ENCODE peak calls at places on chromosomes 2 and 18, in seven cellular contexts. One of them, this sample, is unnamed. For H3K4me1, the result is how much of the 10 kb centered on the place peaks cover.

GRCh38 chr18:13608791-13609552 is 117.4 kb downstream of the FAM210A start:
- DNase-seq in PC-3: no peak
- DNase-seq in GM23248: no peak
- DNase-seq in IMR-90: no peak
- DNase-seq in PC-9: no peak
- DNase-seq in Karpas-422: peak
- DNase-seq in neuronal stem cell: no peak
- DNase-seq in this sample: no peak

GRCh38 chr2:68834737-68835136 is 36.5 kb downstream of the BMP10 start:
- DNase-seq in PC-3: no peak
- DNase-seq in GM23248: no peak
- DNase-seq in IMR-90: no peak
- DNase-seq in PC-9: no peak
- DNase-seq in Karpas-422: peak
- DNase-seq in neuronal stem cell: no peak
- DNase-seq in this sample: no peak

GRCh38 chr2:102025583-102026267 is 34.0 kb downstream of the IL1R2 start:
- DNase-seq in PC-3: no peak
- DNase-seq in GM23248: no peak
- DNase-seq in IMR-90: no peak
- DNase-seq in PC-9: no peak
- DNase-seq in Karpas-422: no peak
- DNase-seq in neuronal stem cell: no peak
- DNase-seq in this sample: no peak

GRCh38 chr18:23851470-23852002 is 162.3 kb downstream of the LAMA3 start:
- DNase-seq in PC-3: no peak
- DNase-seq in GM23248: no peak
- DNase-seq in IMR-90: no peak
- DNase-seq in PC-9: no peak
- DNase-seq in Karpas-422: no peak
- DNase-seq in neuronal stem cell: no peak
- DNase-seq in this sample: no peak

GRCh38 chr2:102489646-102490045 is 16.6 kb downstream of the SLC9A4 start:
- DNase-seq in PC-3: peak
- DNase-seq in GM23248: no peak
- DNase-seq in IMR-90: no peak
- DNase-seq in PC-9: no peak
- DNase-seq in Karpas-422: no peak
- DNase-seq in neuronal stem cell: no peak
- DNase-seq in this sample: no peak

GRCh38 chr18:48706630-48707206 is 167.9 kb downstream of the CTIF start:
- DNase-seq in PC-3: no peak
- DNase-seq in GM23248: no peak
- DNase-seq in IMR-90: no peak
- DNase-seq in PC-9: no peak
- DNase-seq in Karpas-422: no peak
- DNase-seq in neuronal stem cell: no peak
- DNase-seq in this sample: no peak

GRCh38 chr2:144780983-144781382 is 261.1 kb upstream of the ZEB2 start:
- DNase-seq in PC-3: no peak
- DNase-seq in GM23248: peak
- DNase-seq in IMR-90: no peak
- DNase-seq in PC-9: no peak
- DNase-seq in Karpas-422: peak
- DNase-seq in neuronal stem cell: no peak
- DNase-seq in this sample: peak

GRCh38 chr18:9890191-9890590 is 4.4 kb downstream of the TXNDC2 start:
- DNase-seq in PC-3: no peak
- DNase-seq in GM23248: no peak
- DNase-seq in IMR-90: no peak
- DNase-seq in PC-9: no peak
- DNase-seq in Karpas-422: no peak
- DNase-seq in neuronal stem cell: no peak
- DNase-seq in this sample: no peak

GRCh38 chr2:218285604-218286003 is 6.7 kb downstream of the TMBIM1 start:
- DNase-seq in PC-3: peak
- DNase-seq in GM23248: peak
- DNase-seq in IMR-90: peak
- DNase-seq in PC-9: peak
- DNase-seq in Karpas-422: no peak
- DNase-seq in neuronal stem cell: no peak
- DNase-seq in this sample: no peak

GRCh38 chr18:61991201-61991600 is 98.4 kb upstream of the RNF152 start:
- DNase-seq in PC-3: peak
- DNase-seq in GM23248: peak
- DNase-seq in IMR-90: peak
- DNase-seq in PC-9: no peak
- DNase-seq in Karpas-422: no peak
- DNase-seq in neuronal stem cell: no peak
- DNase-seq in this sample: no peak

GRCh38 chr2:236527198-236527640 is 42.4 kb upstream of the ACKR3 start:
- DNase-seq in PC-3: no peak
- DNase-seq in GM23248: no peak
- DNase-seq in IMR-90: no peak
- DNase-seq in PC-9: no peak
- DNase-seq in Karpas-422: no peak
- DNase-seq in neuronal stem cell: no peak
- DNase-seq in this sample: peak

GRCh38 chr2:112910219-112910618 is 746 bp upstream of the IL37 start:
- DNase-seq in PC-3: no peak
- DNase-seq in GM23248: no peak
- DNase-seq in IMR-90: no peak
- DNase-seq in PC-9: no peak
- DNase-seq in Karpas-422: no peak
- DNase-seq in neuronal stem cell: no peak
- DNase-seq in this sample: no peak

GRCh38 chr2:7031424-7032245 is 114.4 kb downstream of the RNF144A start:
- DNase-seq in PC-3: peak
- DNase-seq in GM23248: no peak
- DNase-seq in IMR-90: no peak
- DNase-seq in PC-9: peak
- DNase-seq in Karpas-422: no peak
- DNase-seq in neuronal stem cell: no peak
- DNase-seq in this sample: no peak

GRCh38 chr2:52964916-52965530 is 802.6 kb upstream of the CHAC2 start:
- DNase-seq in PC-3: no peak
- DNase-seq in GM23248: no peak
- DNase-seq in IMR-90: no peak
- DNase-seq in PC-9: no peak
- DNase-seq in Karpas-422: no peak
- DNase-seq in neuronal stem cell: no peak
- DNase-seq in this sample: no peak

GRCh38 chr2:55861733-55862132 is 61.8 kb downstream of the EFEMP1 start:
- DNase-seq in PC-3: no peak
- DNase-seq in GM23248: peak
- DNase-seq in IMR-90: peak
- DNase-seq in PC-9: no peak
- DNase-seq in Karpas-422: no peak
- DNase-seq in neuronal stem cell: no peak
- DNase-seq in this sample: no peak

GRCh38 chr2:237026981-237027711 is 58.5 kb upstream of the COPS8 start:
- DNase-seq in PC-3: peak
- DNase-seq in GM23248: peak
- DNase-seq in IMR-90: peak
- DNase-seq in PC-9: peak
- DNase-seq in Karpas-422: peak
- DNase-seq in neuronal stem cell: peak
- DNase-seq in this sample: peak

GRCh38 chr2:8935984-8936383 is 67.5 kb downstream of the MBOAT2 start:
- DNase-seq in PC-3: no peak
- DNase-seq in GM23248: no peak
- DNase-seq in IMR-90: no peak
- DNase-seq in PC-9: no peak
- DNase-seq in Karpas-422: no peak
- DNase-seq in neuronal stem cell: no peak
- DNase-seq in this sample: no peak

GRCh38 chr18:36419188-36419912 is 121.8 kb downstream of the FHOD3 start:
- DNase-seq in PC-3: no peak
- DNase-seq in GM23248: no peak
- DNase-seq in IMR-90: peak
- DNase-seq in PC-9: no peak
- DNase-seq in Karpas-422: no peak
- DNase-seq in neuronal stem cell: no peak
- DNase-seq in this sample: no peak

GRCh38 chr18:36412778-36413177 is 115.3 kb downstream of the FHOD3 start:
- DNase-seq in PC-3: peak
- DNase-seq in GM23248: peak
- DNase-seq in IMR-90: no peak
- DNase-seq in PC-9: no peak
- DNase-seq in Karpas-422: peak
- DNase-seq in neuronal stem cell: no peak
- DNase-seq in this sample: peak

GRCh38 chr18:36411745-36412168 is 114.2 kb downstream of the FHOD3 start:
- DNase-seq in PC-3: peak
- DNase-seq in GM23248: peak
- DNase-seq in IMR-90: peak
- DNase-seq in PC-9: no peak
- DNase-seq in Karpas-422: peak
- DNase-seq in neuronal stem cell: peak
- DNase-seq in this sample: peak

GRCh38 chr18:36419913-36420531 is 122.5 kb downstream of the FHOD3 start:
- DNase-seq in PC-3: peak
- DNase-seq in GM23248: peak
- DNase-seq in IMR-90: peak
- DNase-seq in PC-9: no peak
- DNase-seq in Karpas-422: peak
- DNase-seq in neuronal stem cell: no peak
- DNase-seq in this sample: peak

GRCh38 chr18:36415606-36416005 is 118.1 kb downstream of the FHOD3 start:
- DNase-seq in PC-3: no peak
- DNase-seq in GM23248: peak
- DNase-seq in IMR-90: no peak
- DNase-seq in PC-9: no peak
- DNase-seq in Karpas-422: no peak
- DNase-seq in neuronal stem cell: no peak
- DNase-seq in this sample: no peak
- H3K4me2 ChIP-seq in PC-3: no peak
- H3K4me2 ChIP-seq in GM23248: peak
- H3K4me2 ChIP-seq in IMR-90: no peak
- H3K4me2 ChIP-seq in PC-9: no peak
- H3K4me2 ChIP-seq in Karpas-422: no peak
- H3K4me2 ChIP-seq in neuronal stem cell: no peak
- H3K4me2 ChIP-seq in this sample: no peak

DNA sequence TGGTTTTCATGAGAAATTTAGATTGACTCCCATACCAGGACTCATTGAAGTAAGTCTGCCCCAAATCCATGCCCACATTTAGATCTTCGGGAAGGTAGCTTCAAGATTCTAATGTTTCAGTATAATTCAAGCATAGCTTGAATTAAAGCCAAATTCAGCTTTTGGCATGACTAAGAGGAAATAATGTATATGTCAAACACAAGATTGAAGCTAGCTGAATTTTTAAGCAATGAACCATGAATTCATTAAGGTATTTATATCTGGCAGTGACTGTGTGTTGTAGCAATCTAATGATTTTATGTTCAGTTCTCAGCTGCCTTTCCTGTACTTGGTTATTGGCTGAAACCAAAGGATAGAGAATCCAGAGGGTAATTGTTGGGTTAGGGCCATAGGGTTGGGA is 118.8 kb upstream of the FN1 start:
- DNase-seq in PC-3: peak
- DNase-seq in GM23248: no peak
- DNase-seq in IMR-90: peak
- DNase-seq in PC-9: peak
- DNase-seq in Karpas-422: peak
- DNase-seq in neuronal stem cell: no peak
- DNase-seq in this sample: no peak
- H3K4me1 ChIP-seq in PC-3: under half
- H3K4me1 ChIP-seq in GM23248: under half
- H3K4me1 ChIP-seq in IMR-90: under half
- H3K4me1 ChIP-seq in PC-9: under half
- H3K4me1 ChIP-seq in Karpas-422: under half
- H3K4me1 ChIP-seq in neuronal stem cell: under half
- H3K4me1 ChIP-seq in this sample: under half

GRCh38 chr2:96541753-96542152 is 5.2 kb downstream of the ARID5A start:
- DNase-seq in PC-3: no peak
- DNase-seq in GM23248: no peak
- DNase-seq in IMR-90: no peak
- DNase-seq in PC-9: no peak
- DNase-seq in Karpas-422: no peak
- DNase-seq in neuronal stem cell: no peak
- DNase-seq in this sample: no peak

GRCh38 chr2:96539215-96539920 is 2.8 kb downstream of the ARID5A start:
- DNase-seq in PC-3: no peak
- DNase-seq in GM23248: no peak
- DNase-seq in IMR-90: no peak
- DNase-seq in PC-9: no peak
- DNase-seq in Karpas-422: no peak
- DNase-seq in neuronal stem cell: no peak
- DNase-seq in this sample: no peak

GRCh38 chr2:96541326-96541725 is 4.8 kb downstream of the ARID5A start:
- DNase-seq in PC-3: no peak
- DNase-seq in GM23248: peak
- DNase-seq in IMR-90: peak
- DNase-seq in PC-9: peak
- DNase-seq in Karpas-422: no peak
- DNase-seq in neuronal stem cell: no peak
- DNase-seq in this sample: no peak

GRCh38 chr2:96538487-96539214 is 2.1 kb downstream of the ARID5A start:
- DNase-seq in PC-3: no peak
- DNase-seq in GM23248: peak
- DNase-seq in IMR-90: no peak
- DNase-seq in PC-9: no peak
- DNase-seq in Karpas-422: no peak
- DNase-seq in neuronal stem cell: peak
- DNase-seq in this sample: peak

GRCh38 chr2:96540136-96540535 is 3.6 kb downstream of the ARID5A start:
- DNase-seq in PC-3: peak
- DNase-seq in GM23248: peak
- DNase-seq in IMR-90: peak
- DNase-seq in PC-9: peak
- DNase-seq in Karpas-422: no peak
- DNase-seq in neuronal stem cell: no peak
- DNase-seq in this sample: peak
- H3K4me2 ChIP-seq in PC-3: peak
- H3K4me2 ChIP-seq in GM23248: peak
- H3K4me2 ChIP-seq in IMR-90: no peak
- H3K4me2 ChIP-seq in PC-9: peak
- H3K4me2 ChIP-seq in Karpas-422: no peak
- H3K4me2 ChIP-seq in neuronal stem cell: no peak
- H3K4me2 ChIP-seq in this sample: no peak

GRCh38 chr2:127811397-127811860 is 458 bp upstream of the WDR33 start:
- DNase-seq in PC-3: no peak
- DNase-seq in GM23248: no peak
- DNase-seq in IMR-90: no peak
- DNase-seq in PC-9: no peak
- DNase-seq in Karpas-422: peak
- DNase-seq in neuronal stem cell: peak
- DNase-seq in this sample: no peak

GRCh38 chr2:127814677-127815076 is 3.7 kb upstream of the WDR33 start:
- DNase-seq in PC-3: no peak
- DNase-seq in GM23248: no peak
- DNase-seq in IMR-90: no peak
- DNase-seq in PC-9: no peak
- DNase-seq in Karpas-422: no peak
- DNase-seq in neuronal stem cell: no peak
- DNase-seq in this sample: no peak

GRCh38 chr2:127810637-127811396 is at the start of gene WDR33:
- DNase-seq in PC-3: peak
- DNase-seq in GM23248: peak
- DNase-seq in IMR-90: peak
- DNase-seq in PC-9: peak
- DNase-seq in Karpas-422: peak
- DNase-seq in neuronal stem cell: peak
- DNase-seq in this sample: peak

GRCh38 chr2:127810156-127810636 is 775 bp downstream of the WDR33 start:
- DNase-seq in PC-3: peak
- DNase-seq in GM23248: peak
- DNase-seq in IMR-90: peak
- DNase-seq in PC-9: peak
- DNase-seq in Karpas-422: no peak
- DNase-seq in neuronal stem cell: peak
- DNase-seq in this sample: peak

GRCh38 chr2:127811922-127812321 is 951 bp upstream of the WDR33 start:
- DNase-seq in PC-3: no peak
- DNase-seq in GM23248: no peak
- DNase-seq in IMR-90: no peak
- DNase-seq in PC-9: peak
- DNase-seq in Karpas-422: no peak
- DNase-seq in neuronal stem cell: no peak
- DNase-seq in this sample: no peak
- H3K4me1 ChIP-seq in PC-3: under half
- H3K4me1 ChIP-seq in GM23248: under half
- H3K4me1 ChIP-seq in IMR-90: under half
- H3K4me1 ChIP-seq in PC-9: under half
- H3K4me1 ChIP-seq in Karpas-422: under half
- H3K4me1 ChIP-seq in neuronal stem cell: under half
- H3K4me1 ChIP-seq in this sample: under half

This sample was measured in mesendoderm.